ENCODE peak calls at places on chromosomes 11 and 22, in five cellular contexts. N, S, F, X and P are unnamed samples.

GRCh38 chr11:75308986-75309385 is 42.5 kb downstream of the ARRB1 start:
- DNase-seq in N (no peak), F (no peak), S (no peak), X (no peak), P (no peak)

GRCh38 chr11:130071211-130071712 is 1.6 kb downstream of the APLP2 start:
- DNase-seq in N (peak), X (no peak), F (no peak), S (peak), P (no peak)

GRCh38 chr11:111540114-111540920 is at the start of gene LAYN:
- DNase-seq in S (no peak), X (no peak), F (no peak), N (peak), P (peak)

GRCh38 chr11:114061053-114062049 is 1.8 kb downstream of the ZBTB16 start:
- DNase-seq in N (no peak), F (no peak), X (no peak), S (no peak), P (no peak)

GRCh38 chr22:43310311-43310710 is 32.9 kb downstream of the SCUBE1 start:
- DNase-seq in N (no peak), F (no peak), S (no peak), X (no peak), P (no peak)

GRCh38 chr22:48380016-48380665 is 1447.5 kb downstream of the BRD1 start:
- DNase-seq in N (no peak), S (no peak), F (no peak), X (no peak), P (no peak)

GRCh38 chr11:127470485-127470884 is 469.9 kb upstream of the KIRREL3 start:
- DNase-seq in N (no peak), F (no peak), S (no peak), X (peak), P (peak)

GRCh38 chr11:47466701-47467250 is 17.8 kb upstream of the RAPSN start:
- DNase-seq in N (peak), X (peak), S (no peak), F (no peak), P (no peak)

GRCh38 chr22:36395922-36396321 is 8.2 kb upstream of the MYH9 start:
- DNase-seq in N (peak), F (no peak), S (peak), X (no peak), P (no peak)

GRCh38 chr22:26642465-26643367 is 14.7 kb upstream of the MIAT start:
- DNase-seq in S (no peak), X (no peak), F (no peak), N (peak), P (no peak)

GRCh38 chr22:19878461-19879247 is 24.0 kb upstream of the GNB1L start:
- DNase-seq in S (no peak), N (no peak), F (no peak), X (no peak), P (peak)

GRCh38 chr11:1344056-1344635 is 34.7 kb upstream of the TOLLIP start:
- DNase-seq in F (no peak), N (no peak), S (no peak), X (no peak), P (no peak)

GRCh38 chr22:38172489-38173155 is 9.0 kb downstream of the PLA2G6 start:
- DNase-seq in S (peak), X (no peak), F (no peak), N (peak), P (no peak)

GRCh38 chr11:122100222-122101080 is 15.6 kb downstream of the BLID start:
- DNase-seq in X (no peak), S (peak), F (no peak), N (peak), P (peak)

GRCh38 chr11:48095779-48096470 is 115.6 kb downstream of the PTPRJ start:
- DNase-seq in S (no peak), X (peak), N (peak), F (no peak), P (no peak)

GRCh38 chr11:120217526-120217925 is 6.7 kb downstream of the OAF start:
- DNase-seq in X (no peak), N (no peak), F (no peak), S (no peak), P (no peak)

GRCh38 chr11:36243641-36244040 is 45.6 kb downstream of the COMMD9 start:
- DNase-seq in F (no peak), S (no peak), N (no peak), X (no peak), P (no peak)

GRCh38 chr22:26894362-26894761 is 237.0 kb downstream of the MIAT start:
- DNase-seq in X (no peak), N (peak), F (no peak), S (no peak), P (no peak)

GRCh38 chr22:50270302-50271010 is at the start of gene MAPK11:
- DNase-seq in F (no peak), N (peak), X (peak), S (peak), P (peak)

GRCh38 chr11:29712616-29713015 is 304.2 kb downstream of the KCNA4 start:
- DNase-seq in S (no peak), F (no peak), N (no peak), X (no peak), P (no peak)

GRCh38 chr11:33227578-33228261 is 29.5 kb upstream of the HIPK3 start:
- DNase-seq in N (peak), S (no peak), X (no peak), F (no peak), P (no peak)

GRCh38 chr11:97525273-97525672 is 1135.5 kb downstream of the JRKL start:
- DNase-seq in N (peak), S (no peak), F (no peak), X (no peak), P (no peak)

GRCh38 chr22:42933783-42934144 is 76.7 kb upstream of the ARFGAP3 start:
- DNase-seq in S (peak), X (no peak), N (peak), F (no peak), P (no peak)

GRCh38 chr11:126594921-126595367 is 239.5 kb downstream of the ST3GAL4 start:
- DNase-seq in S (no peak), X (no peak), N (no peak), F (no peak), P (no peak)

GRCh38 chr11:15901046-15901445 is 455.3 kb downstream of the SOX6 start:
- DNase-seq in N (no peak), S (no peak), F (no peak), X (peak), P (no peak)

GRCh38 chr11:110479445-110480101 is 49.8 kb downstream of the FDX1 start:
- DNase-seq in N (peak), X (peak), F (no peak), S (peak), P (peak)

GRCh38 chr22:25564979-25565677 is 653 bp downstream of the GRK3 start:
- DNase-seq in N (peak), S (peak), F (no peak), X (peak), P (peak)

GRCh38 chr22:45445031-45445710 is 31.7 kb downstream of the RIBC2 start:
- DNase-seq in S (no peak), N (no peak), X (no peak), F (no peak), P (no peak)

GRCh38 chr11:94968334-94968958 is 4.9 kb downstream of the CWC15 start:
- DNase-seq in X (no peak), F (no peak), S (peak), N (peak), P (no peak)
- TF ChIP-seq CTCF in X (peak), F (peak), S (peak), N (peak), P (peak)

DNA sequence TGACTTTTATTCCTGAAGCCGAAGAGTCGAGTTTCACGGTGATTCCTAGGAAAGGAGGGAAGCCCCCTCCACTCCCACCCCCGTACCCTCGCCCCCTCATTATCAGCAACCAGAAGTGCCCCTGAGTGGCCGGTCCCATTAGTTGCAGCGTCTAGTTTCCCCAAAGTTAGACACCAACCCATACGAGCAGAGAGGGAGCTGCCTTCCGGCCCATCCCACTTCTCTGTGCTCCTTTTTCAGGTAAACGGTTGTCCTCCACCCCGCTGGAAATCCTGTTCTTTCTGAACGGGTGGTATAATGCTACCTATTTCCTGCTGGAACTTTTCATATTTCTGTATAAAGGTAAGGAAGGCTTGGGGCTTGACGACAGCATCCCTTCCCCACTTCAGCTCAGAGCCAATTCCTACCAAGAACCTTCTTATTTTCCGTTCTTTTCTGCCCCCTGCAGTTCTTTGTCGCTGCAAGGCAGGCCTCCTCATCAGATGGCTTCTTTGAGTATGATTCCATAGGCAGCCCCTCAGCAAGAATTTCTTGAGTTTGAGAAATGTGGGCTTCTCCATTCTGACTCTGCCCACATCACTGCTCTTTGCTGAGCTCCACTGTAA is 706 bp downstream of the TMEM216 start:
- DNase-seq in F (no peak), N (peak), S (no peak), X (peak), P (no peak)
- TF ChIP-seq CTCF in F (no peak), N (peak), S (peak), X (peak), P (no peak)

DNA sequence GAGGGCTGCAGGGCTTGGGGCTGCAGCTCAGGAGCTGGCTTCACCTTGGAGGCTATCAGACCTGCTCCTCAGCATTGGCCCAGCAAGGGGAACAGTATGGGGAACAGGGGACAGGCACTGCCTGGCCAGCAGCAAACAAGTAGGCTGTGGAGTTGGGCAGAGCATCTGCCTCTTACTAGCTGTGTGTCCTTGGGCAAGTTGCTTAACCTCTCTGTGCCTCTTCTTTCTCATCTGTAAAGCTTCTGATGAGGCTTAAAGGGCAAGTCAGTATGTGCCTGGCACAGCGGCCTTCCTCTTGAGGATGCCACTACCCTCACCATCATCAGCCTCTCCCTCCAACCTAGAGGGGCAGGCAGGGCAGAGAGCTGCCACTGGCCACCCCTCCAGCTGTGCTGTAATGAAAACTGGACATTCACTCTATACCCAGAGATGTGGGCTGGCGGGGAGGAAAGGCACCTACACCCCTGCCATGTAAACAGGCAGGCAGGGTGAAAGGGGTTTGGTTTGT is 7.5 kb upstream of the CDKN1C start:
- DNase-seq in S (no peak), X (no peak), N (no peak), F (no peak), P (no peak)
- TF ChIP-seq CTCF in S (no peak), X (no peak), N (no peak), F (no peak), P (no peak)

GRCh38 chr11:32071811-32072210 is 19.1 kb upstream of the RCN1 start:
- DNase-seq in X (peak), N (peak), F (no peak), S (peak), P (no peak)
- TF ChIP-seq CTCF in X (peak), N (peak), F (no peak), S (peak), P (peak)

DNA sequence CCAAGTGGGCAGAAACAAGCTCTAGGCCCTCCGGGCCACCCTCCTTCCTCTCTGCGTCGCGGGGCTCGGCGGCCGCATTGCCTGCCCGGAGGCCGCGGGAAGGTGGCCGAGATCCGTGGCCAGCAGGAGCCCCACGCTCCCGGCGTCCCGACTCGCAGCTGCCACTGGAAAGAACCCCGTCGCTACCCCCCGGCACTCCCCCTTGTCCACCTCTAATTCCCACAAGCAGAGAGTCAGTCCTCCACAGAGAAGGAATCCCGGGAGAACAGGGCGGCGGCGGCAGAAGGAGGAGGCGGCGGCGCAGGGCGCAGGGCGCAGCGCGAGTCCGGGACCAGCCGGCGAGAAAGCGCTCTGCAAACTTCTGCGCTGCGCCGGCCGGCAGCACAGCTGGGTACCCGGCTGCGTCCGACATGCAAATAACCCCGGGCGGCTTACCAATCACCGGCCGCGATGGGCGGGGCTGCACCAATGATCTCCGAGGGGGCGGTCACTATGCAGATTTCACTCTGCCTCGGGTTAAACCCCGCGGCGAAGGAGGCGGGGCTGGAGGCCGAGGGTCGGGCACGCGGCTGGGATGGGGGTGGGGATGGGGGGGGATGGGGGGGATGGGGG is at the start of gene ABTB2:
- DNase-seq in X (peak), N (peak), F (peak), S (peak), P (peak)
- TF ChIP-seq CTCF in X (no peak), N (no peak), F (no peak), S (no peak), P (no peak)

DNA sequence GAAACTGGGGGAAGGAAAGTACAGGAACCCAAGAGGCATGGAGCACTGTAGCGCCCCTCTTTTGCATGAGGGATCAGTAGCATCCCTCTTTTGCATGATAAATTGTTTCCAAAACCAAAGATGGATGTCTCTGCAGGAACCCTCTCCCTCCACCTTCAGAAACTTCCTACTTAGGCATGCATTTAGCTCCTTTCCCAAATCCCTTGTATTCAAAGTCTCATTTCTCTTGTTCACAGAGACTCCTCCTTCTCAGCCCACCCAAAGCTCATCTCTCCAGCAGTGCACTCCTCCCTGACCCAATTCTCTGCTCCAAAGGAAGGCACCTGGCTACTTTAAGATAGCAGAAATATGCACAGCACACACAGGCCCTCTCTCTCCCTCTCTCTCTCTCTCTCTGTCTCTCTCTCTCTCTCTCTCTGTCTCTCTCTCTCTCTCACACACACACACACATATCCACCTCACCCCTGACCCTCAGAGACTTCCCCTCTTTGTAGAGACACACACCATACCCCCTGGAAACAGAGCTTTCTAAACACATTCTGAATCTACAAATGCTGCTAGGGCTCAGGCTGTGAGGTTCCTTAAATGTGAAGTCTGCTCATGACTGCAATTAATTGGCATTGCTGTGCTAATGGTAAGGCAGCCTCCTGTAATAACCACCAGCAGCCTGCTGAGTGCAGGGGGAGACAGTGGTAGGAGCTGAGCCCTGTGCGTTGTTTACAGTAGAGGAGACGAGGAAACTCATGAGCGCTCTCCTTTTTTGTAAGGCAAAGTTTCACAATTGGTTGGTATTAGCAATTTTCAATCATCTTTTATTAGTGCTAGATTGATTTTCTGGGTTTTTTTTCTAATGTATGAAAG is 519.6 kb downstream of the NTM start:
- DNase-seq in X (no peak), F (no peak), N (peak), S (no peak), P (no peak)
- TF ChIP-seq CTCF in X (no peak), F (no peak), N (peak), S (no peak), P (no peak)

GRCh38 chr11:5507177-5507576 is 2.6 kb downstream of the UBQLN3 start:
- DNase-seq in X (no peak), N (no peak), S (no peak), F (no peak), P (no peak)
- TF ChIP-seq CTCF in X (peak), N (no peak), S (no peak), F (no peak), P (no peak)

DNA sequence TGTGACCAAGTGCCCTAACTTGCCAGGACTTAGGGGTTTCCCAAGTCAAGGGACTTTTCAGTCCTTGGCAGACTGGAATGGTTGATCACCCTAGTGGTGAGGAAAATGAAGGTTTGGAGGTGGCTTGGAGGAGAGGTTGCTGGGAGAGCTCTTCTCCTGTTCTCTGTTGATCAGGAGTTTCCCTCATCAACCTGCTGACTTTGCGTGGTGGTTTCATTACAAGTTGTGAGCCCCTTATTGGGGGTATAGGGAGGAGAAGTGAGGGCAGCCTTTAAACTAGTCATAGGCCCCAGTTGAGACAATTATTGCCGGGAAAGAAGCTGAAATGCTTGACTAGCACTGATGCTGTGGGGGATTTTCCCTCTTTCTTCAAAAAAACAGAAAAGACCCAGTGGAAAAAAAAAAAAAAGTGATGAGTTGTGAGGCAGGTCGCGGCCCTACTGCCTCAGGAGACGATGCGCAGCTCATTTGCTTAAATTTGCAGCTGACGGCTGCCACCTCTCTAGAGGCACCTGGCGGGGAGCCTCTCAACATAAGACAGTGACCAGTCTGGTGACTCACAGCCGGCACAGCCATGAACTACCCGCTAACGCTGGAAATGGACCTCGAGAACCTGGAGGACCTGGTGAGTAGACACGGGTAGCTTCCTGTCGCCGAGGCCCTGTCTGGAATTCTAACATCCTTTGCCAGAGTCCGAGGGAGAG is at the start of gene CXCR5:
- DNase-seq in F (no peak), X (no peak), N (peak), S (no peak), P (no peak)
- TF ChIP-seq CTCF in F (no peak), X (no peak), N (no peak), S (no peak), P (no peak)

GRCh38 chr22:41334215-41334614 is 32.9 kb downstream of the ZC3H7B start:
- DNase-seq in N (no peak), X (no peak), F (no peak), S (no peak), P (no peak)
- TF ChIP-seq CTCF in N (no peak), X (no peak), F (no peak), S (no peak), P (no peak)

GRCh38 chr11:72015511-72016061 is 16.9 kb downstream of the IL18BP start:
- DNase-seq in X (peak), N (peak), S (no peak), F (no peak), P (peak)
- TF ChIP-seq CTCF in X (peak), N (peak), S (no peak), F (peak), P (no peak)